ENCODE peak calls at places on chromosomes 3 and 15, in four cellular contexts. I, S, F and T are unnamed samples.

GRCh38 chr3:99505646-99506269 is 132.6 kb upstream of the COL8A1 start:
- DNase-seq in S (no peak), I (peak), F (no peak), T (no peak)

GRCh38 chr15:48945386-48945785 is 18.3 kb downstream of the SHC4 start:
- DNase-seq in F (no peak), I (no peak), S (no peak), T (no peak)

GRCh38 chr3:75380276-75380771 is 283.8 kb upstream of the FRG2C start:
- DNase-seq in F (no peak), I (no peak), S (no peak), T (no peak)

GRCh38 chr15:25527118-25527517 is 88.3 kb upstream of the UBE3A start:
- DNase-seq in F (no peak), S (no peak), I (no peak), T (no peak)

GRCh38 chr3:38001456-38002081 is 11.0 kb downstream of the VILL start:
- DNase-seq in I (no peak), S (no peak), F (no peak), T (peak)

GRCh38 chr15:97947465-97948262 is 12.8 kb upstream of the ARRDC4 start:
- DNase-seq in S (no peak), I (peak), F (no peak), T (no peak)

GRCh38 chr3:100277255-100277800 is 16.5 kb downstream of the TBC1D23 start:
- DNase-seq in F (no peak), I (peak), S (no peak), T (no peak)

GRCh38 chr3:28906561-28907310 is 374.1 kb upstream of the RBMS3 start:
- DNase-seq in F (no peak), S (no peak), I (no peak), T (no peak)

GRCh38 chr3:132071043-132071442 is 36.2 kb upstream of the CPNE4 start:
- DNase-seq in S (no peak), I (no peak), F (no peak), T (no peak)

GRCh38 chr3:186254676-186255665 is 107.1 kb downstream of the DGKG start:
- DNase-seq in S (no peak), I (no peak), F (no peak), T (no peak)

GRCh38 chr3:46558184-46559029 is 7.7 kb downstream of the LRRC2 start:
- DNase-seq in S (peak), I (peak), F (peak), T (peak)

GRCh38 chr3:36893137-36893557 is 51.7 kb downstream of the TRANK1 start:
- DNase-seq in I (peak), F (no peak), S (no peak), T (no peak)

GRCh38 chr3:122063908-122064307 is 8.7 kb downstream of the CD86 start:
- DNase-seq in F (no peak), I (no peak), S (no peak), T (no peak)

GRCh38 chr3:103295974-103296570 is 861.3 kb downstream of the ZPLD1 start:
- DNase-seq in F (peak), I (peak), S (no peak), T (no peak)

GRCh38 chr3:149670742-149671492 is 13.1 kb upstream of the WWTR1 start:
- DNase-seq in I (no peak), F (no peak), S (no peak), T (no peak)

GRCh38 chr3:58183221-58183620 is 27.6 kb downstream of the DNASE1L3 start:
- DNase-seq in S (no peak), I (no peak), F (no peak), T (no peak)

GRCh38 chr15:72237286-72238224 is 6.6 kb upstream of the PKM start:
- DNase-seq in I (peak), F (peak), S (peak), T (peak)

GRCh38 chr15:57217716-57218598 is 158.3 kb upstream of the CGNL1 start:
- DNase-seq in S (no peak), I (no peak), F (no peak), T (no peak)

GRCh38 chr15:85800460-85801123 is 5.9 kb upstream of the KLHL25 start:
- DNase-seq in I (peak), F (peak), S (no peak), T (no peak)

GRCh38 chr15:90306560-90306959 is 41.1 kb downstream of the NGRN start:
- DNase-seq in I (no peak), S (no peak), F (no peak), T (no peak)

GRCh38 chr3:40310690-40311089 is 1.2 kb downstream of the EIF1B start:
- DNase-seq in S (no peak), I (peak), F (no peak), T (no peak)

GRCh38 chr3:52145736-52146110 is 8.5 kb downstream of the POC1A start:
- DNase-seq in S (no peak), I (no peak), F (no peak), T (no peak)

GRCh38 chr15:39174332-39174731 is 406.5 kb upstream of the THBS1 start:
- DNase-seq in I (no peak), F (no peak), S (no peak), T (no peak)

GRCh38 chr3:173529062-173529711 is 131.6 kb downstream of the NLGN1 start:
- DNase-seq in I (peak), S (no peak), F (peak), T (peak)

GRCh38 chr3:102053375-102053989 is 204.2 kb downstream of the NFKBIZ start:
- DNase-seq in S (no peak), F (no peak), I (peak), T (no peak)

GRCh38 chr3:63351159-63352007 is 73.3 kb downstream of the SYNPR start:
- DNase-seq in F (peak), S (peak), I (peak), T (no peak)

GRCh38 chr3:18771931-18772330 is 346.8 kb upstream of the SATB1 start:
- DNase-seq in F (no peak), I (no peak), S (no peak), T (no peak)

GRCh38 chr3:25468866-25469319 is 40.8 kb downstream of the RARB start:
- DNase-seq in F (no peak), S (no peak), I (no peak), T (no peak)

DNA sequence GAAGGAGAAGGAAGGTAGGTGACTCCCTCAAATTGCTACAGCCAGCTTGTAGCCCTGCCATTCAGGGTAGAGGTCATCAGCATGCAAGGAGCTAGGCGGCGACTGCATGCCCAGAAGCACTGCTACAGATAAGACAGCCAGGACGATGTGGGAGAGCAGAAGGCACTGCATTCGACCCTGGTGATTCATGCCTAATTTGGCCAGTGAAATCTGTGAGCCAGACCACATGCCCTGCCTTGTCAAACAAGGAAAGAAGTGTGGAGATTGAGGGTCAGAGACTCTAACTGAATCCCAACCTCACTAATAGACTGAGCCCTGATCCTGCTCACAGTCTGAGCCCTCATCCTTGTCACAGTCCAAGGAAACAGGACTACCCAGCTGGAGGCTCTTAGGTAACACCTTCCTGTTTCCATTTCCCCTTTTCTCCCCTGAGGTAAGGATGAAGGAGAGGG is 86.6 kb downstream of the LINGO1 start:
- DNase-seq in S (peak), F (no peak), I (peak), T (no peak)
- H3K9ac ChIP-seq in S (no peak), F (no peak), I (no peak), T (no peak)

GRCh38 chr15:32053717-32054116 is 23.4 kb downstream of the CHRNA7 start:
- DNase-seq in I (no peak), S (no peak), F (no peak), T (no peak)
- TF ChIP-seq CEBPB in I (no peak), S (no peak), F (no peak), T (no peak)

DNA sequence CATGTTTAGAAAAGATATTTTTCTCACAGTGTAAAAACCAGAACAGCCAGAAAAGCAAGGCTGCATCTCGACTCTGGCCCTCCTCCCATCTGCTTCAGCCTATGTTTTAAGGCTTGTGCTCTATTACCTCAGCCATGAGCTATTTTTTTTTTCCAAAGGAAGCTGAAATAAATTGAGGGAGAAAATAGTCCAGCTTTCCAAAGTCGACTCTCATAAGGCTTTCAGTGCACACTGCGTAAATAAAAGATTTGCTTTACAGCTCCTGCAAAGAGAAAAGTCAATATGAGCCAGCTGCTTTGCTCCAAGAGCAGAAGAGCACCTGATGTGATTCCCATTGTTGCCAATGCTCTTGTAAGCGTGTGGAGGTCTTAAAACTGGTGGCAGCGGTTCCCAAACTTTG is 26.7 kb downstream of the SCG3 start:
- DNase-seq in S (no peak), F (no peak), I (no peak), T (no peak)
- H3K9ac ChIP-seq in S (no peak), F (no peak), I (no peak), T (no peak)

DNA sequence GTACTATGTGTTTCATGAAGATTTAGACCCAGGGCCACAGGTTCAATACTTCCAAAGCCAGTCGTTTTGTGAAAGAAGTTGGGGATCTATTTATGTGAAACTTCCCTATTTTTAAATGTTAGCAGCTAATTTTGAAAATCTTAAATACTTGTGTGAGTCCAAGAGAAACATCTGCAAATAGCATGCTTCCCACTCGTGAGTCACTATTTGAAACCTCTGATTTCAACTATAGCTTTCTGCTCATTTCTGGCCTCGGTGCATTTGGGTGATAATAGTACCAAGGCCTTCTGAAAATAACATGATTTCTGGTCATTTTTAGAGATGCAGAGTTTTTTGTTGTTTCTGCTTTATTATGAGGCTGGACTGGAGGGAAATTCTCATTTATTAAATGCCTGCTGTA is 110.0 kb downstream of the OPA1 start:
- DNase-seq in I (peak), S (no peak), F (no peak), T (no peak)
- TF ChIP-seq CEBPB in I (no peak), S (no peak), F (no peak), T (no peak)

GRCh38 chr3:81270603-81271371 is 490.7 kb downstream of the GBE1 start:
- DNase-seq in F (no peak), I (no peak), S (no peak), T (no peak)
- H3K9ac ChIP-seq in F (no peak), I (no peak), S (no peak), T (no peak)

DNA sequence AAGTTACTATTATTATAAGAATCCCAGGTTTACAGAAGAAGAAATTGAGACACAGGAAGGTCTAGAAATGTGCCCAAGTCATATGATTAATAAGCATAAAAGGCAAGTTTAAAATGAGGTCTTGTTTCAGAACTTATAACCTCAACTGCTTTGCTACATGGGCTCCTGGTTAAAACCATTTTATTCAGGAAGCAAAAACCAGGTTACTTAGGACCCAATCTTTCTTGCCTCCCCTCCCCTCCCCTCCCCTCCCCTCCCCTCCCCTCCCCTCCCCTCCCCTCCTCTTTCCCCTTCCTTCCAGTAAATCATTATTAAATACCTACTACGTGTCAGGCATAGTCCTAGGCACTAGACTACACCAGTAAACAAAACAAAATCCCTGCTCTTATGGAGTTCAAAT is 93.9 kb downstream of the NAALADL2 start:
- DNase-seq in S (no peak), F (no peak), I (no peak), T (no peak)
- TF ChIP-seq CEBPB in S (no peak), F (no peak), I (no peak), T (no peak)

GRCh38 chr15:80058851-80059785 is at the start of gene ZFAND6:
- DNase-seq in S (peak), F (peak), I (peak), T (peak)

GRCh38 chr15:80059786-80060489 is 462 bp downstream of the ZFAND6 start:
- DNase-seq in S (peak), I (peak), F (peak), T (no peak)

GRCh38 chr15:80061581-80061980 is 2.1 kb downstream of the ZFAND6 start:
- DNase-seq in I (peak), F (no peak), S (no peak), T (no peak)

GRCh38 chr15:80055933-80056332 is 3.5 kb upstream of the ZFAND6 start:
- DNase-seq in S (no peak), I (no peak), F (no peak), T (no peak)

GRCh38 chr15:80058044-80058443 is 1.4 kb upstream of the ZFAND6 start:
- DNase-seq in F (no peak), S (no peak), I (no peak), T (no peak)
- H3K9ac ChIP-seq in F (no peak), S (no peak), I (no peak), T (no peak)

GRCh38 chr3:183526838-183527420 is 28.6 kb downstream of the KLHL6 start:
- DNase-seq in F (no peak), S (no peak), I (no peak), T (no peak)

GRCh38 chr3:183529717-183530116 is 25.8 kb downstream of the KLHL6 start:
- DNase-seq in S (no peak), I (no peak), F (no peak), T (no peak)

GRCh38 chr3:183524476-183524875 is 31.0 kb downstream of the KLHL6 start:
- DNase-seq in S (no peak), I (no peak), F (no peak), T (no peak)

GRCh38 chr3:183527421-183527979 is 28.0 kb downstream of the KLHL6 start:
- DNase-seq in S (no peak), F (no peak), I (no peak), T (no peak)

GRCh38 chr3:183527980-183528379 is 27.5 kb downstream of the KLHL6 start:
- DNase-seq in F (no peak), I (no peak), S (no peak), T (no peak)
- TF ChIP-seq CEBPB in F (no peak), I (no peak), S (no peak), T (no peak)

GRCh38 chr15:78541744-78542034 is 1.4 kb downstream of the PSMA4 start:
- DNase-seq in F (no peak), S (no peak), I (no peak), T (no peak)
- H3K9ac ChIP-seq in F (peak), S (peak), I (peak), T (no peak)